ENCODE peak calls at places on chromosomes 11 and 22, in ten cellular contexts. S, F, W, X, T, A, K, B, M and D are unnamed samples.

GRCh38 chr22:50150161-50151129 is 20.1 kb upstream of the PANX2 start:
- DNase-seq in T (no peak), X (no peak), K (no peak), W (no peak), S (no peak), M (no peak), A (no peak), B (no peak), F (no peak), D (no peak)

GRCh38 chr11:15940462-15941205 is 415.7 kb downstream of the SOX6 start:
- DNase-seq in S (no peak), B (no peak), K (no peak), T (no peak), X (no peak), M (no peak), W (no peak), A (no peak), F (no peak), D (no peak)

GRCh38 chr11:28963189-28963588 is 855.0 kb downstream of the METTL15 start:
- DNase-seq in X (no peak), S (peak), K (no peak), F (no peak), T (peak), A (no peak), B (no peak), W (no peak), M (no peak), D (no peak)

GRCh38 chr22:27663812-27664211 is 137.7 kb downstream of the MN1 start:
- DNase-seq in F (no peak), S (no peak), X (no peak), W (no peak), A (no peak), M (no peak), K (no peak), B (no peak), T (no peak), D (no peak)

GRCh38 chr22:37304595-37305343 is 22.5 kb downstream of the CYTH4 start:
- DNase-seq in F (no peak), X (no peak), A (no peak), M (no peak), B (no peak), S (peak), T (no peak), K (no peak), W (no peak), D (no peak)

GRCh38 chr11:121451178-121451981 is 734 bp upstream of the SORL1 start:
- DNase-seq in S (no peak), X (no peak), T (no peak), K (no peak), A (no peak), M (no peak), B (no peak), W (no peak), F (peak), D (no peak)

GRCh38 chr22:39490135-39490798 is 11.8 kb upstream of the MIEF1 start:
- DNase-seq in S (peak), F (peak), K (peak), B (peak), X (no peak), M (peak), W (peak), A (peak), T (no peak), D (no peak)

GRCh38 chr11:36615829-36616228 is 17.8 kb upstream of the RAG2 start:
- DNase-seq in K (no peak), F (no peak), S (no peak), T (no peak), W (no peak), B (no peak), M (no peak), X (no peak), A (no peak), D (no peak)

GRCh38 chr11:69425895-69426544 is 55.4 kb upstream of the LINC01488 start:
- DNase-seq in K (no peak), B (no peak), F (no peak), W (no peak), A (no peak), M (peak), T (no peak), X (no peak), S (no peak), D (no peak)

GRCh38 chr11:119728226-119728626 is 774 bp downstream of the NECTIN1 start:
- DNase-seq in A (no peak), X (no peak), W (no peak), M (peak), K (no peak), T (no peak), B (no peak), S (no peak), F (no peak), D (no peak)

GRCh38 chr11:113574586-113574985 is 99.4 kb upstream of the DRD2 start:
- DNase-seq in A (no peak), T (no peak), W (no peak), B (no peak), F (no peak), K (no peak), S (no peak), X (no peak), M (no peak), D (no peak)

GRCh38 chr11:69319255-69320106 is 25.5 kb downstream of the MYEOV start:
- DNase-seq in T (no peak), A (no peak), M (peak), B (no peak), X (no peak), K (no peak), S (no peak), W (no peak), F (no peak), D (no peak)

GRCh38 chr11:35214792-35215193 is 75.8 kb downstream of the CD44 start:
- DNase-seq in S (peak), B (peak), F (no peak), M (no peak), X (peak), K (no peak), A (peak), W (no peak), T (peak), D (no peak)

GRCh38 chr11:102157219-102157618 is 47.0 kb downstream of the YAP1 start:
- DNase-seq in T (no peak), K (no peak), A (no peak), F (peak), X (no peak), B (no peak), W (peak), S (peak), M (no peak), D (no peak)

GRCh38 chr22:27913162-27913741 is 5.8 kb downstream of the PITPNB start:
- DNase-seq in M (no peak), W (no peak), F (no peak), B (no peak), S (no peak), K (no peak), A (no peak), T (no peak), X (no peak), D (no peak)

GRCh38 chr11:66361502-66361941 is 10.0 kb downstream of the SLC29A2 start:
- DNase-seq in X (no peak), B (no peak), M (no peak), S (no peak), F (no peak), W (no peak), K (no peak), T (no peak), A (no peak), D (no peak)
- TF ChIP-seq CTCF in X (no peak), B (no peak), M (no peak), S (no peak), F (no peak), W (no peak), K (no peak), T (no peak), A (no peak), D (no peak)

GRCh38 chr11:66867425-66868040 is 10.7 kb downstream of the LRFN4 start:
- DNase-seq in K (no peak), X (no peak), S (no peak), A (no peak), W (no peak), B (no peak), T (no peak), F (no peak), M (no peak), D (no peak)
- TF ChIP-seq CTCF in K (no peak), X (no peak), S (no peak), A (no peak), W (no peak), B (peak), T (no peak), F (no peak), M (no peak), D (no peak)

DNA sequence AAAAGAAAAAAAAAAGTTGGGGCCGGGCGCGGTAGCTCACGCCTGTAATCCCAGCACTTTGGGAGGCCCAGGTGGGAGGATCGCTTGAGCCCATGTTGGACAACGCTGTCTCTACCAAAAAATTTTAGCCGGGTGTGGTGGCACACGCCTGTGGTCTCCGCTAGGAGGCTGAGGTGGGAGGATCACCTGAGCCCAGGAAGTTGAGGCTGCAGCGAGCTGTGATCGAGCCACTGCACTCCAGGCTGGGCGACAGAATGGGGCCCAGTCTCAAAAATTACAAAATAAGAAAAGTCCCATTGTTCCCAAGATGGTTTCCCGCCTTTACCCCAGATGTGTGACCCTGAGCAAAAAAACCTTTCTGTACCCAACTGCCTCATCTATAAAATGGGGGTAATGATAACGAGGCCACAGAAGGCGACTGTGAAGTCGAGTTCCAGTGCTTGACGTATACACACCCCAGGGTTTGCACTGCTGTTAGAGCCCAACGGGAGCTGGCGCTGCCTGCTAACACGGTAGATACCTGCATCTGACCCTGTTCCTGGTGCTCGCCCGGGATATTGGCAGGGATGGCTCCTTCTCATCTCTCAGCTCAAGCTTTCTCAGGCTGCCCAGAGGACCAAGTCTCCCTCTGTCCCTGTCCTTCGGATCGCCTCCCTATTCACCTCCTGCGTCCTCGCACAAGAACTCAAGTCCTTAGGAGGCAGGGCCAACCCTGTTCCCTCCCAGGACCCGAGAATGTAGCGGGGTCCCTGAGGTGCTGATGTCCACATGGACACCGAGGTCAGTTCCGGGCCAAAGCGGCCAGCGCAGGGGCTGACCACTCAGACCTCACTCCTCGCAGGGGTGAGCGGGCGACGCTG is 1.1 kb upstream of the RPLP2 start:
- DNase-seq in W (no peak), M (no peak), B (no peak), K (no peak), T (no peak), S (peak), A (no peak), X (no peak), F (peak), D (no peak)
- TF ChIP-seq CTCF in W (no peak), M (no peak), B (peak), K (no peak), T (no peak), S (no peak), A (no peak), X (no peak), F (no peak), D (no peak)

DNA sequence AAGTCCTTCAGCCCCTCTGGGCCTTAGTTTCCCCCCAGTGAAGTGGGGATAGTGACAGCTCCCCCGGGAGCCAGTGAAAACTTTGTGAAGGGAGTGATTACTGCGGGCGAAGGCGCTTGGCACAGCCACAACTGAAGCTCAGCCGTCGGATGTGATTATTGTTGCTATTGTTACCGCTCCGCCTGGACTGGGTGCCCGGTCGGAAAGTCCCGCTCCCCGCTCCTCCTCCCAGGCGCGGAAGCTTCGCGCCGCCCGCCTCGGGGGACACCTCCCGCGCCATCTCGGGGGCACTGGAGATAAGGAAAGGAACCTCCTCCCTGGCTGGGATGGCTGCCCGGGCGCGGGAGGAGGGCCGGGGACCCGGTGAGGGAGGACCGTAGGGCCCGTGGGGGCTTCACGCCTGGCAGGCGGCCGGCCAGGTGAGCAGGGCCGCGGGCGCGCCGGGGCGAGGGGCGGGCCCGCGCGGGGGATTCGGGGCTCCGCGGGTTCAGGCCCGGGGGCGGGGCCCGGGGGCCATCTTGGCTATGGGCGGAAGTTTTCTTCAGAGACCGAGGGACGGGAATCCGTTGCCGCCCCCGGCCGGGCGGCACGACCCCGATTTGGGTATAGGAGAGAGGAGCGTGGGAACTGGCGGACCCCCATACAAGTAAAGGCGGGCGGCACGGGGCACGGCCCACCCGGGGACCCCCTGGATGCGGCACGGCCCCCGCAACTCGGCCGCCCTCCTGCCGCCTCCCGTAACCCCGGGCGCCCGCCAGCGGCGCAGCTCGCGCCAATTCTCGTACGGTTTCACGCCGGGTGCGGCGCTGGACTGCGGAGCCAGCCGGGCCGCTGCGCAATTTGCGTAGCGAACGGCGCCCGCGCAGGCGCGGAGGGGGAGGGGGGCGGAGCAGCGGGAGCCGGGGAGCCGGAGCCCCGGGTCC is at the start of gene GPR137:
- DNase-seq in W (peak), M (peak), A (no peak), K (peak), X (no peak), S (peak), F (peak), B (no peak), T (no peak), D (peak)
- TF ChIP-seq CTCF in W (peak), M (no peak), A (no peak), K (no peak), X (no peak), S (no peak), F (no peak), B (no peak), T (no peak), D (no peak)